ENCODE peak calls at places on chromosomes 5 and 9, in seven cellular contexts. R is fibroblast of pulmonary artery; D is GM13977; H is left ventricle myocardium inferior; F is MCF 10A; M is prostate gland; B is CD8-positive, alpha-beta T cell. E is an unnamed sample.

GRCh38 chr5:6402939-6403338 is 24.6 kb upstream of the MED10 start:
- DNase-seq in R (no peak), D (peak), H (no peak), F (no peak), M (no peak), B (no peak), E (no peak)

GRCh38 chr9:16058131-16058549 is 505.3 kb downstream of the CCDC171 start:
- DNase-seq in R (peak), D (peak), H (no peak), F (peak), M (no peak), B (no peak), E (peak)

GRCh38 chr9:18208166-18209059 is 265.5 kb upstream of the ADAMTSL1 start:
- DNase-seq in R (peak), D (no peak), H (no peak), F (peak), M (peak), B (no peak), E (peak)

GRCh38 chr5:39521945-39522590 is 97.3 kb upstream of the DAB2 start:
- DNase-seq in R (no peak), D (no peak), H (no peak), F (no peak), M (no peak), B (no peak), E (no peak)

GRCh38 chr9:100064872-100065581 is 33.8 kb downstream of the ERP44 start:
- DNase-seq in R (peak), D (no peak), H (no peak), F (peak), M (no peak), B (no peak), E (peak)

GRCh38 chr5:81866994-81867393 is 104.8 kb upstream of the ATG10 start:
- DNase-seq in R (no peak), D (no peak), H (no peak), F (no peak), M (no peak), B (no peak), E (no peak)

GRCh38 chr5:128559300-128560297 is 21.6 kb upstream of the FBN2 start:
- DNase-seq in R (peak), D (no peak), H (no peak), F (peak), M (no peak), B (no peak), E (peak)

GRCh38 chr9:130997925-130998595 is 10.9 kb upstream of the LAMC3 start:
- DNase-seq in R (peak), D (peak), H (peak), F (peak), M (no peak), B (no peak), E (peak)

GRCh38 chr5:98368141-98368540 is 405.3 kb upstream of the RGMB start:
- DNase-seq in R (peak), D (no peak), H (no peak), F (no peak), M (no peak), B (no peak), E (no peak)

GRCh38 chr5:177123789-177124485 is 9.6 kb upstream of the NSD1 start:
- DNase-seq in R (no peak), D (no peak), H (no peak), F (no peak), M (no peak), B (no peak), E (no peak)

GRCh38 chr9:123478160-123478559 is 122.2 kb downstream of the CRB2 start:
- DNase-seq in R (no peak), D (no peak), H (no peak), F (no peak), M (no peak), B (no peak), E (no peak)

GRCh38 chr9:89541798-89542197 is 43.9 kb upstream of the SEMA4D start:
- DNase-seq in R (no peak), D (no peak), H (no peak), F (no peak), M (no peak), B (no peak), E (no peak)

GRCh38 chr9:138023394-138024124 is 146.0 kb downstream of the CACNA1B start:
- DNase-seq in R (no peak), D (no peak), H (no peak), F (no peak), M (no peak), B (no peak), E (no peak)

DNA sequence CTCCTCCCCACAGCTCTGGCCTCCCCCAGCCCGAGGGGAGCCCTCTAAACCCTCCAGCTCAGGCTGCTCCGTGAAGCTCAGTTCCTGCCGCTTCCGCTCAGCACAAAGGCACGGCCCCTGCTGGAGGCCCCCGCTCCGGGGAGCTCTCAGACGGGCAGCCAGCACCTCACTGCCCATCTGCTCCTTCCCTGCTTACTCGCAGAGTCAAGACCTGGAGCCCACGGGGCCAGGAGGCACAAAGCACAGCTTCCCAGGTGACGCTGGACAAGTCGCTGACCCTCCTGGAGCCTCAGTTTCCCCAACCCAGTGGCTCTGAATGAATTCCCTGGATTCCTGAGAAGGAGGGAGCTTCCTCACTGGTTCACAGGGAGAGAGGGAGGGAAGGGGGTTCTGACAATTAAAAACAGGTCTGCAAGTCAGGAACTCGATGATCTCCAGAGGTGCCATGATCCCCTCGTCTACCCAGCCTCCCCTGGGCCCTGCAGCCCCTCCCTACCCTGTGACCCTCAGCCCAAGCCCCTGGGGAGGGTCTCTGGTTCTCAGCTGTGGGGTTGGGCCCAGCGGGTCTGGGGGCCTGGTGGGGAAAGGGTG is 36.2 kb downstream of the VAV2 start:
- DNase-seq in R (peak), D (peak), H (no peak), F (no peak), M (no peak), B (peak), E (no peak)
- TF ChIP-seq CTCF in R (peak), D (peak), H (peak), F (no peak), M (no peak), B (no peak), E (no peak)

GRCh38 chr5:94900006-94900505 is 281.6 kb downstream of the SLF1 start:
- DNase-seq in R (no peak), D (no peak), H (no peak), F (no peak), M (no peak), B (no peak), E (no peak)
- TF ChIP-seq CTCF in R (no peak), D (no peak), H (no peak), F (no peak), M (no peak), B (no peak), E (no peak)

GRCh38 chr9:83932851-83933250 is 11.6 kb upstream of the KIF27 start:
- DNase-seq in R (no peak), D (no peak), H (no peak), F (no peak), M (no peak), B (no peak), E (no peak)

GRCh38 chr9:83934569-83935275 is 13.5 kb upstream of the KIF27 start:
- DNase-seq in R (peak), D (no peak), H (no peak), F (peak), M (peak), B (no peak), E (peak)

GRCh38 chr9:83933804-83934203 is 12.6 kb upstream of the KIF27 start:
- DNase-seq in R (peak), D (no peak), H (no peak), F (peak), M (no peak), B (no peak), E (no peak)

GRCh38 chr9:83930881-83931280 is 9.6 kb upstream of the KIF27 start:
- DNase-seq in R (no peak), D (no peak), H (no peak), F (no peak), M (no peak), B (no peak), E (no peak)

DNA sequence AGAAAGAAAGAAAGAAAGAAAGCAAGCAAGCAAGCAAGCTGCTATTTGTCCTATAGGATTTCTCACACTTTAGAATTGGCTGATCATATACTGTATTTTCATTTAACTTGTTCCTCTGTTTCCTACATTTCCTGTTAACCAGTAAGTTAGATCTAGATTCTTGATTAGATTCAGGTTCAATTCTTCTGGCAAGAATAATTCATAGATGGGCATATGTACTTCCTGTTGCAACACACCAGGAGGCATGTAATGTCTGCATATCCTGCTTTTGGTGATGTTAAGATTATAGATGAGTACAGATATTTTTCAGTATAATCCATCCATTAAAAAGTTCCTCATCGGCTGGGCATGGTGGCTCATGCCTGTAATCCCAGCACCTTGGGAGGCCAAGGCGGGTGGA is 10.8 kb upstream of the KIF27 start:
- DNase-seq in R (no peak), D (no peak), H (no peak), F (peak), M (no peak), B (no peak), E (no peak)
- TF ChIP-seq CTCF in R (no peak), D (no peak), H (no peak), F (no peak), M (no peak), B (no peak), E (no peak)

DNA sequence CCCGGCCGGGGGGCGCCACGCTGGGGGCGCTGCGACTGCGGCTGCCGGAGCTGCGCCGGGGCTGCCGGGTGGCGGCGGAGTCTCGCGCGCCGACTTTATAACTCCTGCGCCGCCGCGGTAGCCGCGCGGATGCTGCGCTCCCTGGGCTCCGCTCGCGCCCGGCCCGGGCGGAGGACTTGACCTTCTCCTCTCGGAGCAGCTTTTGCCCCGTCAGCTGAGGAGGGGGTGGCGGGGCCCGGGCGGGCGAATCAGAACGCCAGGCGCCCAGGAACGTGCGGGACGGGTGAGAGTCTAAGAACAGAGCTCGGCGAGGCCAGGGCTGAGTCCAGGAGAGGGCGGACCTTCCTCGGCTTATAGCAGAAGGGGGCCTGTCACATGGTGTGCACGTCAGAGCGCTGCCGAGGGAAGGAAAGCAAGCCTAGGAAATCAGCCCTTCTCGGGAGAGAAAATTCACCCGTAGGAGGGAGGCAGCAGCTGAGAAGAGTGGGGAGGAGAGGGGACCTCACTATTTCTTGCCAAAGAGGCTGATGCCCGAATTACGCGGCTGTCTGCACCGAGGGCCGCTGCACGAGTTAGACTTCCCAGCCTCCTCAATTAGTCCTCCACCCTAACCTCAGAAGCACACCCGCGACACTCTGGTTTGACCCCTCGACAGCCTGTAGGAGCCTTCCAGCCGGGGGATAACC is at the start of gene FOXD1:
- DNase-seq in R (peak), D (peak), H (peak), F (peak), M (peak), B (no peak), E (peak)
- TF ChIP-seq CTCF in R (no peak), D (no peak), H (no peak), F (no peak), M (no peak), B (no peak), E (no peak)

DNA sequence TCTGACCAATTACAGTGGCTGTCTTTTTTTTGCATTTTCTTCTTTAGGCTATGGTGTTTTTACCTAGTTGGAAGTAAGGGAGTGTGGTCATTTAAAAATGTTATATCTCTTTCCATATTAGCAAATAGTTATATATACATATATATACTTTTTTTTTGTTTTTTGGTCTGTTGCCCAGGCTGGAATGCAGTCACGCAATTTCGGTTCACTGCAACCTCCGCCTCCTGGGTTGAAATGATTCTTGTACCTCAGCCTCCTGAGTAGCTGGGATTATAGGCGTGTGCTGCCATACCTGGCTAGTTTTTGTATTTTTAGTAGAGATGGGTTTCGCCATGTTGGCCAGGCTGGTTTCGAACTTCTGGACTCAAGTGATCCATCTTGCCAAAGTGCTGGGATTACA is 12.3 kb downstream of the MARCHF6 start:
- DNase-seq in R (no peak), D (no peak), H (no peak), F (no peak), M (no peak), B (no peak), E (no peak)
- TF ChIP-seq CTCF in R (no peak), D (no peak), H (no peak), F (no peak), M (no peak), B (no peak), E (no peak)